ENCODE peak calls at places on chromosomes 12 and 14, in four cellular contexts. Y is K562, T is HCT116, B is SK-N-SH. H is an unnamed sample.

GRCh38 chr14:72369106-72369505 is 436.9 kb downstream of the RGS6 start:
- DNase-seq in Y (no peak), B (no peak), T (no peak), H (no peak)

GRCh38 chr14:99191663-99192621 is 80.1 kb downstream of the BCL11B start:
- DNase-seq in Y (no peak), B (no peak), T (no peak), H (peak; percentile 64)

GRCh38 chr14:56666716-56667115 is 87.1 kb downstream of the TMEM260 start:
- DNase-seq in B (no peak), T (no peak), Y (no peak), H (no peak)

GRCh38 chr12:92717202-92717601 is 14.4 kb downstream of the PLEKHG7 start:
- DNase-seq in T (peak; percentile 13), Y (no peak), B (peak; percentile 4), H (peak; percentile 39)

GRCh38 chr14:76926521-76927251 is 100.5 kb downstream of the LRRC74A start:
- DNase-seq in T (no peak), B (peak; percentile 73), Y (no peak), H (no peak)

GRCh38 chr14:75258079-75258802 is 20.4 kb upstream of the FOS start:
- DNase-seq in T (no peak), Y (no peak), B (no peak), H (peak; percentile 64)

GRCh38 chr12:43847427-43847826 is 11.5 kb downstream of the TMEM117 start:
- DNase-seq in B (no peak), Y (no peak), T (no peak), H (no peak)

GRCh38 chr12:116055895-116056607 is 221.4 kb downstream of the MED13L start:
- DNase-seq in Y (no peak), T (no peak), B (no peak), H (no peak)

GRCh38 chr12:32509328-32510122 is 110.2 kb downstream of the FGD4 start:
- DNase-seq in Y (no peak), T (no peak), B (no peak), H (no peak)

GRCh38 chr12:123270380-123271181 is 1.1 kb downstream of the CDK2AP1 start:
- DNase-seq in T (no peak), B (peak; percentile 57), Y (peak; percentile 73), H (peak; percentile 37)

GRCh38 chr14:104826197-104826857 is 25.4 kb downstream of the ZBTB42 start:
- DNase-seq in T (peak; percentile 47), Y (peak; percentile 83), B (peak; percentile 95), H (peak; percentile 93)

GRCh38 chr12:11651785-11652184 is 2.3 kb downstream of the ETV6 start:
- DNase-seq in T (no peak), B (no peak), Y (no peak), H (no peak)

GRCh38 chr12:124652661-124653060 is 85.2 kb upstream of the NCOR2 start:
- DNase-seq in T (no peak), B (no peak), Y (no peak), H (no peak)

GRCh38 chr14:77018785-77019184 is 9.7 kb downstream of the IRF2BPL start:
- DNase-seq in B (no peak), Y (no peak), T (no peak), H (no peak)

GRCh38 chr14:30771595-30771994 is 102.8 kb upstream of the COCH start:
- DNase-seq in T (no peak), Y (no peak), B (no peak), H (no peak)

GRCh38 chr14:101125313-101125712 is 221.8 kb upstream of the RTL1 start:
- DNase-seq in T (no peak), Y (no peak), B (no peak), H (no peak)

GRCh38 chr12:117494833-117495714 is 133.6 kb upstream of the NOS1 start:
- DNase-seq in Y (no peak), T (no peak), B (no peak), H (peak; percentile 31)

GRCh38 chr12:52494100-52494499 is 1.0 kb upstream of the KRT6A start:
- DNase-seq in T (no peak), Y (no peak), B (no peak), H (no peak)

GRCh38 chr14:26330982-26331381 is 266.9 kb downstream of the NOVA1 start:
- DNase-seq in Y (no peak), T (no peak), B (no peak), H (no peak)

GRCh38 chr14:26328766-26329165 is 269.1 kb downstream of the NOVA1 start:
- DNase-seq in T (no peak), B (no peak), Y (no peak), H (no peak)

GRCh38 chr14:26332966-26333365 is 264.9 kb downstream of the NOVA1 start:
- DNase-seq in T (no peak), Y (no peak), B (no peak), H (no peak)

DNA sequence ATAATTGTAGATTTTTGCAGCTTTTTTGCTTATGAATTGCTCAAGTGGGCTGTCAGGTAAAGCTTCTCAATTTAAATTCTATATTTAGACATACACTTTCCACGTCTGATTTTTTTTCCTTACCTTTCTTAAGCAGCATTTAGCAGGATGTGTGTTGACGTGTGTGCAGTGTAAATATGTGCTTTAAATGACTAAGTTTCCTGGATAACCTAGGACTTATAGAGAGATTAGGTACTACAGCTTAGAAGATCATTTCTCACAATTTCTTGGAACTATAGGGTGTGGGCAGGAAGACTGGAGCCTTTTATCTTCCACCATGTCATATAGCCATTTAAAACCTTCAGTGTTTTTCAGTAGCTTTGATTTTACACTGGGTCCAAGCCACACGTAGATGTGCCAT is 263.5 kb downstream of the NOVA1 start:
- DNase-seq in T (no peak), B (no peak), Y (no peak), H (no peak)
- TF ChIP-seq JUND in T (no peak), B (no peak), Y (no peak), H (no peak)

GRCh38 chr12:2265461-2266167 is 212.8 kb downstream of the CACNA1C start:
- DNase-seq in Y (no peak), T (no peak), B (peak; percentile 50), H (no peak)
- TF ChIP-seq JUND in Y (no peak), T (no peak), B (no peak), H (no peak)

DNA sequence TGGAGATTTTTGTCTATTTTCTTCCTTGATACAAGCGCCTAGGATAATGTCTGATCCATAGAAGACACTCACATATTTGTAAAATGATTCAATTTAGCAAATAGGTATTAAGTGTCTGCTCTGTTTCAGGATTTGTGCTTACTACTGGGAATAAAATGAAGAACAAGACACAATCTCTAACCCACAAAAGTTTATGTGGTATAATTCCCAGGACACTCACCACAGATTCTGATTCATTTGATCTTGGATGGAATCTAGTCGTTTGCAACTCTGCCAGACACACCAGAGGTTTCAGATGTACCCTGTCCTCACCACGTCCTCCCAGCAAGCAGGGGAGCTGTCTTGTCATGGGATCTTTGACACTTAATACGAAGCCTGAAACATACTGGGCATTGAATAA is 208.3 kb downstream of the LRIG3 start:
- DNase-seq in Y (no peak), T (no peak), B (no peak), H (no peak)
- TF ChIP-seq JUND in Y (no peak), T (no peak), B (no peak), H (no peak)

GRCh38 chr12:7376196-7376595 is 67.8 kb downstream of the CD163L1 start:
- DNase-seq in Y (no peak), B (no peak), T (no peak), H (no peak)

GRCh38 chr12:7375145-7375543 is 68.8 kb downstream of the CD163L1 start:
- DNase-seq in T (no peak), B (no peak), Y (no peak), H (no peak)

GRCh38 chr12:7369274-7369729 is 65.4 kb downstream of the ACSM4 start:
- DNase-seq in Y (no peak), T (peak; percentile 81), B (peak; percentile 76), H (no peak)

GRCh38 chr12:7373226-7373625 is 69.4 kb downstream of the ACSM4 start:
- DNase-seq in Y (peak; percentile 5), B (no peak), T (no peak), H (no peak)

DNA sequence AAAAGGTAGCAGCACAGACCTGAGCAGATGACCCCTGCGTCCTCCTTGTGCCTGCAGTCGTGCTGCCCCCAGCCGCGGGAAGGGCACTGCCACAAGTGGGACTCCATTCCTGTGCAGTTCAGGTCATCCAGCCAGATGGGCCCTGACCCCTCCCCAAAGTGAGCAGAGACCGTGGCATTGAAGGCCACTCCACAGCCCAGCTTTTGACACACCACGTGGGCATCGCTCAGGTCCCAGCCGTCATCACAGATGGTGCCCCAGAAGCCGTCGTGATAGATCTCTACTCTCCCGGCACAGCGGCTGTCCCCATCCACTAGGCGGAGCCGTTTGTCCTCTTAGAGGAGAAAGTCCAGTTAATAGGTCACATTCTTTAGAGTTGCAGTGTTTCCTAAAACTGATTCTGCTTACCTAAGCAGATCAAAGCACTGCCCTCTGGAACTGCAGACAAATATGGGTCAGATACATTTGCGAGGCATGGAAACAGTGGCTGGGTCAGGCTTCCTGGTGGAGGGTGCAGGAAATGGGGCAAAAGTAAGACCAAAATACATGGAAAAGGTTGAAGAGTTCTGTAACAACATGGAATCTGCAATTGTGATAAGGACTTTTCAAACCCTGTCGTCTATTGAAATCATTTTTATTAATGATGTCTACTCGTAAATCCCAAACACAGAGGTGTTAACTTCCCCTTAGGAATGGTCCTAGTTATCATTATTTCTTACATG is 69.4 kb downstream of the CD163L1 start:
- DNase-seq in Y (peak; percentile 8), T (peak; percentile 47), B (peak; percentile 40), H (peak; percentile 36)
- TF ChIP-seq JUND in Y (no peak), T (no peak), B (no peak), H (no peak)

DNA sequence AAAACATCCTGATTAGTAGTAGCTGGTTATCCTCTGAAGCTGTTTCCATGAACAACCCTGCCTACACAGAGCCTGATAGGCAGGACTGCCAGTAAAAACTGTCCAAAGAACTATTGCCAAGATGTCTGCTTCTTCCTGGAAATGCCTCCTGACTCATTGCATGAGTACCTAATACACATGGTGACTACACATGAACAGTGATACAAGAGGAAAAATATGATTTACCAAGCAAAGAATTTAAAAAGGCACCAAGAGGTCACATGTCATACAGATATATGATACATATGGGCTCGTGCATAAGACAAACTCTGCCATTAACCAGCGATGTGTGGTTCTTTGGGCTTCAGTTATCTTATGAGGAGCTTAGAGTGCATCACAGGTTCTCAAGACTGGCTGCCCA is 552.3 kb downstream of the SLC16A7 start:
- DNase-seq in B (no peak), Y (no peak), T (no peak), H (no peak)
- TF ChIP-seq JUND in B (no peak), Y (peak; percentile 58), T (no peak), H (no peak)

GRCh38 chr12:119512772-119513497 is 80.6 kb upstream of the TMEM233 start:
- DNase-seq in B (no peak), Y (peak; percentile 56), T (no peak), H (peak; percentile 52)
- TF ChIP-seq JUND in B (no peak), Y (no peak), T (no peak), H (no peak)